ENCODE peak calls at places on chromosomes 7 and 10, in five cellular contexts. L is nucleus accumbens, C is GM10248, R is neural crest cell, V is ovary. Z is an unnamed sample.

GRCh38 chr7:119974972-119975371 is 298.0 kb upstream of the KCND2 start:
- DNase-seq in L (no peak), V (no peak), R (no peak), C (no peak), Z (no peak)

GRCh38 chr7:137952406-137952805 is 49.5 kb downstream of the CREB3L2 start:
- DNase-seq in L (no peak), V (no peak), C (no peak), R (no peak), Z (no peak)

GRCh38 chr10:133465950-133466474 is 12.3 kb downstream of the SCART1 start:
- DNase-seq in R (no peak), L (no peak), C (no peak), V (no peak), Z (no peak)

GRCh38 chr10:28036587-28036986 is 37.7 kb upstream of the ODAD2 start:
- DNase-seq in L (no peak), R (no peak), V (no peak), C (no peak), Z (no peak)

GRCh38 chr7:84700563-84701370 is 486.1 kb downstream of the SEMA3D start:
- DNase-seq in C (no peak), L (no peak), V (no peak), R (no peak), Z (no peak)

GRCh38 chr10:126847666-126848065 is 57.6 kb upstream of the DOCK1 start:
- DNase-seq in V (no peak), R (no peak), C (no peak), L (no peak), Z (no peak)

GRCh38 chr7:76386691-76387260 is 22.7 kb downstream of the SSC4D start:
- DNase-seq in V (no peak), R (no peak), L (no peak), C (no peak), Z (no peak)

GRCh38 chr7:41189866-41190265 is 513.0 kb downstream of the INHBA start:
- DNase-seq in V (no peak), L (no peak), C (no peak), R (no peak), Z (no peak)

GRCh38 chr7:150799741-150800575 is at the start of gene TMEM176B:
- DNase-seq in V (peak; percentile 81), C (no peak), R (no peak), L (peak; percentile 37), Z (no peak)

GRCh38 chr10:103917326-103918052 is 495 bp downstream of the STN1 start:
- DNase-seq in V (peak; percentile 50), L (peak; percentile 67), C (peak; percentile 22), R (peak; percentile 10), Z (peak; percentile 55)

GRCh38 chr7:106283831-106284515 is 810 bp downstream of the NAMPT start:
- DNase-seq in L (peak; percentile 27), C (no peak), R (peak; percentile 16), V (peak; percentile 51), Z (peak; percentile 10)

GRCh38 chr10:124566222-124566888 is 104.7 kb downstream of the LHPP start:
- DNase-seq in C (no peak), V (no peak), R (no peak), L (no peak), Z (no peak)

GRCh38 chr7:29331163-29331562 is 136.6 kb downstream of the CHN2 start:
- DNase-seq in V (no peak), C (no peak), L (no peak), R (no peak), Z (no peak)

GRCh38 chr10:130934333-130935035 is 377.0 kb downstream of the TCERG1L start:
- DNase-seq in L (no peak), V (peak; percentile 32), C (no peak), R (no peak), Z (no peak)

GRCh38 chr10:103442031-103442461 is 10.1 kb downstream of the CALHM2 start:
- DNase-seq in V (peak; percentile 89), L (no peak), R (no peak), C (no peak), Z (no peak)

GRCh38 chr10:110013615-110014293 is 6.0 kb downstream of the ADD3 start:
- DNase-seq in C (no peak), V (no peak), L (no peak), R (no peak), Z (no peak)

GRCh38 chr7:92478095-92478494 is 349 bp upstream of the ERVW-1 start:
- DNase-seq in C (no peak), V (no peak), R (no peak), L (no peak), Z (no peak)

GRCh38 chr10:22301193-22301592 is 15.0 kb upstream of the COMMD3 start:
- DNase-seq in V (no peak), L (no peak), C (no peak), R (no peak), Z (no peak)

GRCh38 chr7:70317356-70317755 is 719.1 kb downstream of the AUTS2 start:
- DNase-seq in V (no peak), C (no peak), L (no peak), R (no peak), Z (no peak)

GRCh38 chr7:137282043-137282442 is 61.5 kb downstream of the PTN start:
- DNase-seq in V (no peak), L (no peak), C (no peak), R (no peak), Z (no peak)

Z was measured in caudate nucleus.